ENCODE peak calls at places on chromosomes 4 and X, in four cellular contexts. One of them, this sample, is unnamed.

GRCh38 chrX:65750674-65751469 is 83.4 kb downstream of the MSN start:
- DNase-seq in GM12878: peak
- DNase-seq in HepG2: no peak
- DNase-seq in K562: no peak
- DNase-seq in this sample: no peak

GRCh38 chr4:183180096-183180495 is 81.0 kb downstream of the WWC2 start:
- DNase-seq in GM12878: no peak
- DNase-seq in HepG2: no peak
- DNase-seq in K562: no peak
- DNase-seq in this sample: no peak

GRCh38 chr4:6644792-6645530 is 4.5 kb downstream of the MRFAP1 start:
- DNase-seq in GM12878: no peak
- DNase-seq in HepG2: no peak
- DNase-seq in K562: peak
- DNase-seq in this sample: no peak

GRCh38 chr4:1405249-1405635 is 1.0 kb downstream of the NKX1-1 start:
- DNase-seq in GM12878: no peak
- DNase-seq in HepG2: no peak
- DNase-seq in K562: no peak
- DNase-seq in this sample: no peak

GRCh38 chr4:64230709-64231310 is 178.4 kb downstream of the TECRL start:
- DNase-seq in GM12878: no peak
- DNase-seq in HepG2: no peak
- DNase-seq in K562: peak
- DNase-seq in this sample: no peak

GRCh38 chr4:166143227-166143626 is 270.2 kb downstream of the TLL1 start:
- DNase-seq in GM12878: no peak
- DNase-seq in HepG2: no peak
- DNase-seq in K562: no peak
- DNase-seq in this sample: no peak

GRCh38 chr4:159105761-159106243 is 2.9 kb downstream of the RAPGEF2 start:
- DNase-seq in GM12878: peak
- DNase-seq in HepG2: peak
- DNase-seq in K562: no peak
- DNase-seq in this sample: no peak

GRCh38 chr4:54539500-54540029 is 118.2 kb upstream of the KIT start:
- DNase-seq in GM12878: no peak
- DNase-seq in HepG2: peak
- DNase-seq in K562: peak
- DNase-seq in this sample: peak

GRCh38 chr4:38130884-38131283 is 170.7 kb downstream of the PTTG2 start:
- DNase-seq in GM12878: no peak
- DNase-seq in HepG2: no peak
- DNase-seq in K562: no peak
- DNase-seq in this sample: no peak

GRCh38 chr4:125357675-125358074 is 42.9 kb downstream of the FAT4 start:
- DNase-seq in GM12878: no peak
- DNase-seq in HepG2: no peak
- DNase-seq in K562: no peak
- DNase-seq in this sample: no peak

GRCh38 chr4:2406406-2406805 is 12.0 kb downstream of the ZFYVE28 start:
- DNase-seq in GM12878: no peak
- DNase-seq in HepG2: no peak
- DNase-seq in K562: no peak
- DNase-seq in this sample: no peak

GRCh38 chr4:69999420-69999819 is 3.7 kb downstream of the STATH start:
- DNase-seq in GM12878: no peak
- DNase-seq in HepG2: no peak
- DNase-seq in K562: no peak
- DNase-seq in this sample: no peak

GRCh38 chr4:110586137-110586850 is 36.6 kb downstream of the PITX2 start:
- DNase-seq in GM12878: no peak
- DNase-seq in HepG2: no peak
- DNase-seq in K562: no peak
- DNase-seq in this sample: peak

GRCh38 chrX:39212456-39212855 is 411.2 kb downstream of the MID1IP1 start:
- DNase-seq in GM12878: no peak
- DNase-seq in HepG2: no peak
- DNase-seq in K562: no peak
- DNase-seq in this sample: no peak

GRCh38 chrX:140521393-140521792 is 16.5 kb upstream of the SOX3 start:
- DNase-seq in GM12878: no peak
- DNase-seq in HepG2: no peak
- DNase-seq in K562: no peak
- DNase-seq in this sample: no peak

GRCh38 chr4:61786226-61786625 is 586.1 kb downstream of the ADGRL3 start:
- DNase-seq in GM12878: no peak
- DNase-seq in HepG2: no peak
- DNase-seq in K562: no peak
- DNase-seq in this sample: no peak

GRCh38 chr4:75345436-75345835 is 168.8 kb downstream of the RCHY1 start:
- DNase-seq in GM12878: no peak
- DNase-seq in HepG2: no peak
- DNase-seq in K562: no peak
- DNase-seq in this sample: no peak

GRCh38 chrX:29299689-29300088 is 712.4 kb downstream of the IL1RAPL1 start:
- DNase-seq in GM12878: no peak
- DNase-seq in HepG2: no peak
- DNase-seq in K562: no peak
- DNase-seq in this sample: no peak

GRCh38 chr4:54228064-54228527 is 997 bp upstream of the PDGFRA start:
- DNase-seq in GM12878: no peak
- DNase-seq in HepG2: peak
- DNase-seq in K562: peak
- DNase-seq in this sample: peak

GRCh38 chrX:95076449-95076848 is 1402.4 kb downstream of the FAM133A start:
- DNase-seq in GM12878: no peak
- DNase-seq in HepG2: peak
- DNase-seq in K562: no peak
- DNase-seq in this sample: no peak

GRCh38 chrX:1623691-1624090 is 8.8 kb downstream of the ASMT start:
- DNase-seq in GM12878: no peak
- DNase-seq in HepG2: no peak
- DNase-seq in K562: no peak
- DNase-seq in this sample: no peak
- TF ChIP-seq FOXK2 in GM12878: no peak
- TF ChIP-seq FOXK2 in HepG2: no peak
- TF ChIP-seq FOXK2 in K562: no peak
- TF ChIP-seq FOXK2 in this sample: no peak

GRCh38 chr4:40976343-40976742 is 226.6 kb downstream of the NSUN7 start:
- DNase-seq in GM12878: no peak
- DNase-seq in HepG2: peak
- DNase-seq in K562: peak
- DNase-seq in this sample: peak
- TF ChIP-seq FOXM1 in GM12878: no peak
- TF ChIP-seq FOXM1 in HepG2: no peak
- TF ChIP-seq FOXM1 in K562: no peak
- TF ChIP-seq FOXM1 in this sample: no peak

GRCh38 chr4:170007113-170007512 is 19.1 kb downstream of the MFAP3L start:
- DNase-seq in GM12878: no peak
- DNase-seq in HepG2: no peak
- DNase-seq in K562: peak
- DNase-seq in this sample: no peak
- TF ChIP-seq SP1 in GM12878: no peak
- TF ChIP-seq SP1 in HepG2: no peak
- TF ChIP-seq SP1 in K562: no peak
- TF ChIP-seq SP1 in this sample: no peak

GRCh38 chr4:88285235-88285505 is 809 bp upstream of the PPM1K start:
- DNase-seq in GM12878: no peak
- DNase-seq in HepG2: no peak
- DNase-seq in K562: no peak
- DNase-seq in this sample: no peak

GRCh38 chr4:88286897-88287296 is 2.5 kb upstream of the PPM1K start:
- DNase-seq in GM12878: no peak
- DNase-seq in HepG2: no peak
- DNase-seq in K562: no peak
- DNase-seq in this sample: no peak

GRCh38 chr4:88284378-88285234 is at the start of gene PPM1K:
- DNase-seq in GM12878: peak
- DNase-seq in HepG2: peak
- DNase-seq in K562: peak
- DNase-seq in this sample: peak

GRCh38 chr4:88280228-88280795 is 4.0 kb downstream of the PPM1K start:
- DNase-seq in GM12878: no peak
- DNase-seq in HepG2: no peak
- DNase-seq in K562: no peak
- DNase-seq in this sample: no peak

GRCh38 chr4:88283661-88284377 is 542 bp downstream of the PPM1K start:
- DNase-seq in GM12878: no peak
- DNase-seq in HepG2: peak
- DNase-seq in K562: peak
- DNase-seq in this sample: peak
- TF ChIP-seq FOXK2 in GM12878: no peak
- TF ChIP-seq FOXK2 in HepG2: no peak
- TF ChIP-seq FOXK2 in K562: no peak
- TF ChIP-seq FOXK2 in this sample: no peak

GRCh38 chrX:10217218-10217617 is 60.4 kb downstream of the CLCN4 start:
- DNase-seq in GM12878: no peak
- DNase-seq in HepG2: no peak
- DNase-seq in K562: no peak
- DNase-seq in this sample: no peak
- TF ChIP-seq FOXM1 in GM12878: no peak
- TF ChIP-seq FOXM1 in HepG2: no peak
- TF ChIP-seq FOXM1 in K562: no peak
- TF ChIP-seq FOXM1 in this sample: no peak

GRCh38 chrX:53071604-53072417 is 10.4 kb upstream of the TSPYL2 start:
- DNase-seq in GM12878: peak
- DNase-seq in HepG2: peak
- DNase-seq in K562: peak
- DNase-seq in this sample: peak
- TF ChIP-seq SP1 in GM12878: no peak
- TF ChIP-seq SP1 in HepG2: no peak
- TF ChIP-seq SP1 in K562: no peak
- TF ChIP-seq SP1 in this sample: no peak